ENCODE peak calls at places on chromosomes 6 and 20, in six cellular contexts. J, Z, M, Y, Q and W are unnamed samples.

GRCh38 chr6:132830236-132830799 is 15.9 kb downstream of the RPS12 start:
- DNase-seq in Q (no peak), M (no peak), Y (no peak), Z (no peak), J (no peak), W (no peak)

GRCh38 chr6:34476941-34477340 is 11.1 kb downstream of the PACSIN1 start:
- DNase-seq in J (no peak), M (no peak), Y (no peak), Z (no peak), Q (no peak), W (no peak)

GRCh38 chr6:13762648-13763441 is 51.2 kb upstream of the RANBP9 start:
- DNase-seq in Z (no peak), Y (no peak), Q (peak), M (peak), J (peak), W (no peak)

GRCh38 chr6:36054415-36054814 is 26.8 kb downstream of the MAPK14 start:
- DNase-seq in Q (no peak), Z (no peak), J (no peak), M (no peak), Y (no peak), W (no peak)

GRCh38 chr6:147503587-147503986 is 4.9 kb upstream of the SAMD5 start:
- DNase-seq in J (no peak), M (no peak), Z (no peak), Y (no peak), Q (no peak), W (no peak)

GRCh38 chr20:54691335-54691734 is 215.9 kb downstream of the DOK5 start:
- DNase-seq in J (no peak), Q (no peak), Y (no peak), Z (no peak), M (no peak), W (no peak)

GRCh38 chr20:33474963-33475362 is 14.9 kb upstream of the CBFA2T2 start:
- DNase-seq in Z (no peak), Y (no peak), J (no peak), M (no peak), Q (no peak), W (no peak)

GRCh38 chr6:11428895-11429294 is 108.7 kb upstream of the TMEM170B start:
- DNase-seq in Z (no peak), J (peak), Q (no peak), M (no peak), Y (no peak), W (no peak)

GRCh38 chr6:158514176-158514575 is 45.7 kb upstream of the TMEM181 start:
- DNase-seq in Q (no peak), M (no peak), J (no peak), Y (no peak), Z (no peak), W (no peak)

GRCh38 chr6:157541618-157542404 is 160.8 kb downstream of the ZDHHC14 start:
- DNase-seq in Q (no peak), Z (no peak), J (no peak), M (no peak), Y (no peak), W (no peak)

GRCh38 chr6:70108230-70108629 is 194.7 kb downstream of the COL9A1 start:
- DNase-seq in J (no peak), Y (no peak), Q (peak), Z (no peak), M (no peak), W (no peak)

GRCh38 chr6:6678811-6679210 is 90.3 kb downstream of the LY86 start:
- DNase-seq in Y (no peak), Q (no peak), J (no peak), Z (no peak), M (no peak), W (no peak)

GRCh38 chr20:54550776-54551396 is 75.5 kb downstream of the DOK5 start:
- DNase-seq in M (no peak), Q (no peak), Y (no peak), Z (no peak), J (no peak), W (no peak)

GRCh38 chr6:2754396-2754795 is 3.7 kb upstream of the MYLK4 start:
- DNase-seq in Q (no peak), M (no peak), J (no peak), Y (no peak), Z (no peak), W (no peak)

GRCh38 chr6:144953552-144954240 is 668.6 kb downstream of the UTRN start:
- DNase-seq in Y (no peak), Q (peak), J (no peak), Z (no peak), M (no peak), W (no peak)

GRCh38 chr6:124961784-124962611 is at the start of gene RNF217:
- DNase-seq in Y (no peak), M (peak), J (peak), Z (peak), Q (peak), W (no peak)

GRCh38 chr20:62287759-62288534 is 14.8 kb upstream of the ADRM1 start:
- DNase-seq in Z (no peak), J (no peak), M (no peak), Q (peak), Y (no peak), W (no peak)

GRCh38 chr6:115613488-115613887 is 447.2 kb downstream of the FRK start:
- DNase-seq in M (no peak), Z (no peak), J (no peak), Q (no peak), Y (no peak), W (no peak)

GRCh38 chr6:12601881-12602280 is 114.7 kb upstream of the PHACTR1 start:
- DNase-seq in Y (no peak), M (no peak), Q (no peak), J (no peak), Z (no peak), W (no peak)

GRCh38 chr20:32524871-32525501 is 60.1 kb downstream of the NOL4L start:
- DNase-seq in Q (no peak), Y (no peak), M (peak), Z (no peak), J (peak), W (no peak)

GRCh38 chr6:132952468-132952867 is 138.1 kb downstream of the RPS12 start:
- DNase-seq in Y (no peak), Q (no peak), Z (no peak), J (no peak), M (no peak), W (no peak)

GRCh38 chr6:14026831-14027539 is 90.6 kb upstream of the CD83 start:
- DNase-seq in Y (no peak), M (no peak), Z (no peak), J (no peak), Q (no peak), W (no peak)

GRCh38 chr20:53547664-53548239 is 45.9 kb downstream of the ZNF217 start:
- DNase-seq in Z (peak), Y (no peak), M (peak), Q (peak), J (peak), W (peak)

GRCh38 chr6:109925060-109925459 is 53.1 kb upstream of the GPR6 start:
- DNase-seq in Z (no peak), J (no peak), Q (peak), M (no peak), Y (no peak), W (no peak)

GRCh38 chr6:130046711-130047439 is 28.5 kb downstream of the L3MBTL3 start:
- DNase-seq in Y (no peak), J (no peak), M (no peak), Q (no peak), Z (no peak), W (no peak)

GRCh38 chr6:1624848-1625341 is 15.2 kb downstream of the FOXC1 start:
- DNase-seq in J (no peak), M (peak), Q (peak), Y (no peak), Z (no peak), W (no peak)

GRCh38 chr20:48879609-48880008 is 41.9 kb upstream of the ARFGEF2 start:
- DNase-seq in M (no peak), Y (no peak), Z (no peak), Q (no peak), J (no peak), W (no peak)

GRCh38 chr6:158817298-158818007 is 1.7 kb downstream of the EZR start:
- DNase-seq in Y (no peak), Q (no peak), M (peak), Z (peak), J (no peak), W (no peak)

GRCh38 chr6:72748759-72749158 is 126.9 kb downstream of the KCNQ5 start:
- DNase-seq in J (no peak), M (no peak), Y (no peak), Q (peak), Z (no peak), W (no peak)

GRCh38 chr6:43951063-43951755 is 176.0 kb downstream of the MRPL14 start:
- DNase-seq in Q (no peak), Z (no peak), M (no peak), J (peak), Y (no peak), W (no peak)
- TF ChIP-seq CTCF in Q (peak), Z (peak), M (no peak), J (no peak), Y (no peak), W (peak)

GRCh38 chr6:28212510-28213212 is 12.4 kb upstream of the ZSCAN9 start:
- DNase-seq in Q (peak), M (no peak), Y (no peak), J (no peak), Z (no peak), W (peak)
- H3K4me3 ChIP-seq in Q (peak), M (peak), Y (peak), J (no peak), Z (peak), W (peak)

DNA sequence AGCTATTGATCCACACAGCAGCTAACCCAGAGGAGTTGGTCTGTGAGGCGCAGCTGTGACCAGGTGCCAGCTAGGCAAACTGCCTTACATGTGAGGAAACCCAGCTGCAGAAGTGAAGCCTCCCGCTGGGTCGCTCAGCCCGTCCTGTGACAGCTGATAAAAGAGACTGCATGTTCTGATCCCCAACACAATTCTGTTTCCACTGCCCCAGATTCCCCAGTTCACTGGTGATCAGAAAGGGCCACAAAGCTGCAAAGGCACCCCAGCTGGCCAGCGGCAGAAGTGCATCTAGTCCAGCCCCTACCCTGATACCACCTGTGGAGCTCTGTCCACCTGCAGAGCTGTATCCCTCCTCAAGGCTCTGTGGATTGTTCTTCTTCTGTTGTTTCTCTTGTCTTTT is 64.5 kb downstream of the CTNNBL1 start:
- DNase-seq in Q (no peak), Y (no peak), M (no peak), J (no peak), Z (no peak), W (no peak)
- TF ChIP-seq CTCF in Q (peak), Y (no peak), M (no peak), J (no peak), Z (no peak), W (peak)

DNA sequence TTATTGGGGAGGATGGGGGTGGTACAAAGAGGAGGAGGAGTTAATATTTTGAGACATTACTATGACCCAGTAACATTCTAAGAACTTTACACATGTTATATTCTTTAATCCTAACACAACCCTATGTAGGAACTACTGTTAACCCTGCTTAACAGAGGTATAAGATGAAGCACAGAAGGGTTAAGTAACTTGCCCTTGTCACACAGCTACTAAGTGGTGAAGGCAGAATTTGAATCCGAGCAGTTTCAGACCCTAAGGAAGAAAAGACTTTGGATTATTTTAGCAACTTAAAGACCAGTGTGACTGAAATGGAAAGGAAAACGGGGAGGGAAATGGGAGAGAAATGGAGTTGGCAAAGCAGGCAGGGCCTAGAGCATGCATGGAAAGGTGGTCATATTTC is 50.4 kb upstream of the TNFAIP3 start:
- DNase-seq in Y (no peak), Z (no peak), M (no peak), J (no peak), Q (no peak), W (no peak)
- H3K4me3 ChIP-seq in Y (no peak), Z (no peak), M (no peak), J (no peak), Q (no peak), W (no peak)

GRCh38 chr20:3766381-3766780 is 1.2 kb downstream of the ADISSP start:
- DNase-seq in Q (no peak), M (no peak), J (no peak), Y (no peak), Z (no peak), W (no peak)

GRCh38 chr20:3771552-3772058 is 4.1 kb upstream of the ADISSP start:
- DNase-seq in J (no peak), M (no peak), Z (no peak), Y (no peak), Q (no peak), W (no peak)

GRCh38 chr20:3766832-3767433 is 620 bp downstream of the ADISSP start:
- DNase-seq in M (no peak), Z (no peak), J (no peak), Q (no peak), Y (no peak), W (no peak)

GRCh38 chr20:3767434-3768341 is at the start of gene ADISSP:
- DNase-seq in Q (peak), Y (peak), J (peak), Z (peak), M (peak), W (peak)

DNA sequence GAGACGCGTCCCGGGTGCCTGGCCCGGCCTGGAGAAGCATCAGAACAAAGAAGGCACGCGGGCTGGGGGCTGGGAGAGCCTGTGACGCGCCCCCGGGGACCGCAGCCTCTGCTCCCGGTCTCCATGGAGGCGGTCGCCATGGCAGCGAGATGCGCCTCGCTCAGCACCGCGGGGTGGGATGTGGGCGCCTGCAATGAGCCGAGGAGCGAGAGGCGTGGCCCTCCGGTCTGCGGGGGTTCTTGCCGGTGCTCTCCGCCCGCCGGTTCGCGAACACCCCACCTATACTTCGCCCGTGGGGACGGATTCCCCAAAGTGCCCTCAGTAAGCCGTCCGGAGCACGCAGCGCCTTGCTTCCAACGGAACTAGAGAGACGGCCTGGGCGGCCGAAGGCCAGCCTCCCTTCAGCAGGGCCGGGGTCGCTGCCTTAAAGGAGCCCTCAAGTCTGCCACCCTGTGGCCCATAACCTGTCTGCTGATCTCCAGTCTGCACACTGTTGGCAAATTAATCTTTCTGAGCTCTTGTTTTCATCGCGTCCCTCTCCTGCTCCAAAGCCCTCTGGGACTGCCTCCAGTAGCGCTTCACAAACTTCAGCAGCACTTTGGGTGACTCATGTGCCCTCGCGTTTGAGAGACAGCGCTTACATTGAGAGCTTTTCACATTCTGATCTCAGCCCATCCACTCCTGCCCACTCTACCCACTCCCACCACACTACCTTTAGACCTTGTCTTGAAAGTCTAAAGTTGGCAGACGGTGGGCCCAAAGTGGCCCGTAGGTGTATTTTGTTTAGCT is 983 bp upstream of the ADISSP start:
- DNase-seq in M (peak), J (peak), Q (peak), Y (no peak), Z (peak), W (peak)
- TF ChIP-seq CTCF in M (peak), J (no peak), Q (peak), Y (peak), Z (peak), W (peak)

DNA sequence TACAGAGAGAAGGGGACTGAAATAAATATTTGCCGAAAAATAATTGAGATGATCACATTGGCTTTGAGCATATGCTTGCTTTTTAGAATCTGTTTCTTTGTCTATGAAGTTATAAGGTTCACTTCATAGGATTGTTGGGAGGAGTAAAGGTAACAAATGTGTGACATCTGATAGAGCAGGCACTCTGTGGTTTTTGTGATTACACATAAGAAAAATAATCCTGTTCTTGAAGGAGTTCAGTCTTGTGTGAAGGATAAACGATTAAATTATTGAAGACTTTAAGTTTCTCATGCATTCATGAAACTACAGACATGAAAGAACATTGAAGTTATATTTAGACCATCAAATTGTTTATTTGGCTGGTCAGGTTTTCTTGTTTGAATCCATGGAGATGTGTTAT is 45.0 kb downstream of the QKI start:
- DNase-seq in Y (no peak), M (no peak), Z (no peak), J (no peak), Q (no peak), W (no peak)
- H3K4me3 ChIP-seq in Y (no peak), M (no peak), Z (no peak), J (no peak), Q (no peak), W (no peak)

GRCh38 chr6:169158750-169159149 is 94.9 kb downstream of the THBS2 start:
- DNase-seq in Y (no peak), Z (no peak), J (no peak), Q (no peak), M (no peak), W (no peak)

GRCh38 chr6:169156108-169156821 is 97.4 kb downstream of the THBS2 start:
- DNase-seq in Z (no peak), Y (no peak), Q (no peak), J (no peak), M (no peak), W (no peak)

GRCh38 chr6:169157474-169158181 is 96.0 kb downstream of the THBS2 start:
- DNase-seq in Y (no peak), J (no peak), Z (no peak), M (no peak), Q (no peak), W (no peak)

GRCh38 chr6:169159331-169159730 is 94.3 kb downstream of the THBS2 start:
- DNase-seq in M (no peak), Y (no peak), Q (no peak), J (no peak), Z (no peak), W (no peak)

DNA sequence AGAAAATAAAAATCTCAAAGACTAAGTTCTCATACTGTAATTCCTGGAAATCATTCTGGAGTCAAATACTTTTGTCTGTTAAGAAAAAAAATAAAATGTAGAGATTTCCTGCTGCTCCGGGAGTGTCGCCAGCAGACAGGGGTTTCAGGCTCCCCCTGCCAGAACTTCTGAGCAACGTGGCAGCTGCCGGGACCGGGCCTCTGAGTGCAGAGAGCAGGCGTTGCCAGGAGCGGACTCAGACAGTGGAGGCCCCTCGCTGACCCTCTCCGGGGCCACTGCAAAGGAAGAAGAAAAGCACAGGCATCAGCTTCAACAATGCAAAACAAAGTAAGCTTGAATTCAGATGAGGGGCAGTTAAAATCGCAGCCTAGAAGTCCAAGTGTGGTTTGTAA is 95.5 kb downstream of the THBS2 start:
- DNase-seq in Y (no peak), Q (no peak), J (no peak), M (peak), Z (peak), W (no peak)
- TF ChIP-seq CTCF in Y (no peak), Q (no peak), J (no peak), M (no peak), Z (no peak), W (no peak)

GRCh38 chr20:51607170-51607569 is 64.7 kb upstream of the NFATC2 start:
- DNase-seq in Y (no peak), Z (no peak), M (no peak), Q (no peak), J (no peak), W (no peak)

GRCh38 chr20:51602131-51602530 is 59.6 kb upstream of the NFATC2 start:
- DNase-seq in M (no peak), Z (no peak), Q (no peak), Y (no peak), J (no peak), W (no peak)

GRCh38 chr20:51608060-51608459 is 65.5 kb upstream of the NFATC2 start:
- DNase-seq in Q (no peak), M (no peak), J (no peak), Y (no peak), Z (no peak), W (no peak)

GRCh38 chr20:51600950-51601349 is 58.4 kb upstream of the NFATC2 start:
- DNase-seq in Z (no peak), Q (no peak), Y (no peak), J (no peak), M (no peak), W (no peak)

DNA sequence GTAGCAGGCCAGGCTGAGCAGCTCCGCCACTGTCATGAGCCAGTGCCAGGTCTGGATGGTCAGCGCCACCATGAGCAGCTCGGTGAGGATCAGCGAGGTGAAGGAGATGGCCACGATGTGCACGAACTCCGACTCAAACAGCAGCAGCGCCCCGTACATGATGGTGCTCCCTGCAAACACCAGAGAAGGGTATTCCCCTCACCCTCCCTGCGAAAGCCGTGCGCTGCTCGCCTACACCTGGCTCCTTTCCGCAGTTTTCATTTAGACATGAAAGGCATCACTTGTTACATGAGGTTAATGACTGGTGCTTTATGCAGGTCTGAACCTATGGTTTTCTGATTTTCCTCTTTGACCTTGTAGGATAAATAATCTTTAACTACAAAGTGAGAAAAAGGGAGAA is 62.3 kb upstream of the NFATC2 start:
- DNase-seq in J (no peak), Z (no peak), Q (no peak), Y (no peak), M (no peak), W (no peak)
- H3K4me3 ChIP-seq in J (no peak), Z (no peak), Q (no peak), Y (no peak), M (no peak), W (no peak)